ENCODE peak calls at places on chromosome 17, in nine cellular contexts. D, K, O, S, G, R, C, F and N are unnamed samples.
A peak's percentile ranks its signal among the peaks of the same experiment; 100 is the strongest.

GRCh38 chr17:42467889-42468288 is 9.2 kb downstream of the ATP6V0A1 start:
- DNase-seq in D (no peak), K (no peak), O (no peak), S (no peak), G (no peak), R (no peak), C (peak; percentile 24), F (no peak), N (no peak)

GRCh38 chr17:43356999-43357398 is 41.8 kb upstream of the ARL4D start:
- DNase-seq in D (no peak), K (peak; percentile 91), O (no peak), S (no peak), G (no peak), R (no peak), C (no peak), F (no peak), N (no peak)

GRCh38 chr17:80898706-80899105 is 92.9 kb upstream of the CHMP6 start:
- DNase-seq in D (no peak), K (no peak), O (no peak), S (no peak), G (no peak), R (no peak), C (no peak), F (no peak), N (no peak)

GRCh38 chr17:80292557-80292956 is 31.9 kb downstream of the RNF213 start:
- DNase-seq in D (no peak), K (no peak), O (peak; percentile 40), S (no peak), G (no peak), R (no peak), C (no peak), F (no peak), N (no peak)

GRCh38 chr17:14332331-14332730 is 31.4 kb downstream of the HS3ST3B1 start:
- DNase-seq in D (no peak), K (no peak), O (no peak), S (no peak), G (no peak), R (no peak), C (no peak), F (no peak), N (no peak)

GRCh38 chr17:19433727-19434340 is 22.8 kb downstream of the RNF112 start:
- DNase-seq in D (no peak), K (no peak), O (no peak), S (no peak), G (no peak), R (no peak), C (no peak), F (no peak), N (no peak)

GRCh38 chr17:73268582-73269328 is 7.1 kb upstream of the CPSF4L start:
- DNase-seq in D (no peak), K (no peak), O (no peak), S (no peak), G (peak; percentile 55), R (no peak), C (peak; percentile 86), F (no peak), N (no peak)

GRCh38 chr17:50117202-50118040 is 12.5 kb downstream of the SAMD14 start:
- DNase-seq in D (peak; percentile 44), K (peak; percentile 64), O (peak; percentile 68), S (peak; percentile 66), G (peak; percentile 83), R (peak; percentile 62), C (peak; percentile 67), F (peak; percentile 28), N (no peak)

GRCh38 chr17:49575524-49576120 is at the start of gene NXPH3:
- DNase-seq in D (peak; percentile 75), K (peak; percentile 53), O (peak; percentile 78), S (peak; percentile 81), G (peak; percentile 71), R (peak; percentile 43), C (peak; percentile 42), F (peak; percentile 54), N (peak; percentile 81)

GRCh38 chr17:1969712-1970111 is 55.4 kb downstream of the RTN4RL1 start:
- DNase-seq in D (no peak), K (no peak), O (no peak), S (no peak), G (no peak), R (no peak), C (no peak), F (no peak), N (no peak)

GRCh38 chr17:77437017-77437416 is 296.2 kb downstream of the SEC14L1 start:
- DNase-seq in D (peak; percentile 62), K (peak; percentile 86), O (no peak), S (peak; percentile 71), G (peak; percentile 51), R (peak; percentile 55), C (no peak), F (no peak), N (no peak)

GRCh38 chr17:62628845-62629555 is 1.5 kb downstream of the MRC2 start:
- DNase-seq in D (no peak), K (peak; percentile 57), O (no peak), S (peak; percentile 37), G (peak; percentile 62), R (no peak), C (no peak), F (no peak), N (no peak)
- H3K4me3 ChIP-seq in D (peak overlapping the region; percentile 88), K (peak overlapping the region; percentile 80), O (peak overlapping the region; percentile 68), S (peak overlapping the region; percentile 79), G (peak overlapping the region; percentile 83), R (peak overlapping the region; percentile 60), C (no peak overlapping the region), F (peak overlapping the region; percentile 56), N (peak overlapping the region; percentile 94)

GRCh38 chr17:52158450-52159042 is at the start of gene CA10:
- DNase-seq in D (no peak), K (no peak), O (no peak), S (no peak), G (no peak), R (no peak), C (no peak), F (no peak), N (no peak)

GRCh38 chr17:52159159-52159809 is 770 bp upstream of the CA10 start:
- DNase-seq in D (no peak), K (no peak), O (no peak), S (no peak), G (no peak), R (no peak), C (no peak), F (no peak), N (no peak)

GRCh38 chr17:52157161-52157560 is 1.4 kb downstream of the CA10 start:
- DNase-seq in D (no peak), K (no peak), O (no peak), S (no peak), G (no peak), R (no peak), C (no peak), F (no peak), N (no peak)

GRCh38 chr17:52156576-52156975 is 1.9 kb downstream of the CA10 start:
- DNase-seq in D (no peak), K (no peak), O (no peak), S (no peak), G (no peak), R (no peak), C (no peak), F (no peak), N (no peak)

DNA sequence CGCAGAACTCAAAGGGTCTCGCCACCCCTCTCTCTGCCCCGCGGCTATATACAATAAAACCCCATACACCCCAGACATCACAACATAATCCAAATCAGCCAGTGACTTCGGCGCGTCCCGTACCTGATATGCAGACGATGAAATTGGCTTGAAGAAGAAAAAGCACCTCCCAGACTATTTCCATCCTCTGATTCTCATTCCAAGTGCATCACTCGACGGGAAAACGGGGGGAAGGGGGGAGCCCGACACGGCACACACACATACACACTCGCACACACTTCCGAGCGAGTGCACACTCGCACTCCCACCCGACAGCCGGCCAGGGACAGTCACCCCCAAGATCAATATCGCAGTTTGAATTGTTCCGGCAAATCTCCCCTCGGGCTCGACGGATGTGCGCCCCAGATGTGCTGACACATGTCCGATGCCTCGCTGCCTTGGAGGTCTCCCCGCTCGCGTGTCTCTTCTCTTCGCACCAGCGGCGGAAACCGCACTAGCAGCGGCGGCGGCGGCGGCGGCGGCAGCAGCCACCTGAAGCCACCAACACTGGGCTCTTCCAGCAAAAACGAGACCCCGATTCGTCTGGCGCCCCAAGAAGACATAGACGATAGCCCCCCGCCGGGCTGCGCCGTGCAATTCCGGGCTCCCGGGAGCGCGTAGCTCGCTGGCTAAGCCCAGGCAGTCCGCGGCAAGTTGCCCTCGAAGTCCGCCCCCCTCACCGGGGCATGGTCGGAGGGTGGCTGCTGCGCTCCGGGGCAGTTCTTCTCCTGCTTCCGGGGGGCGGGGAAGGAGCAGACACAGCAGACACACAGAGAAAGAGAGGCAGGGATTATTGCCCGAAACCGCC is 688 bp downstream of the CA10 start:
- DNase-seq in D (no peak), K (no peak), O (no peak), S (no peak), G (no peak), R (no peak), C (no peak), F (no peak), N (no peak)
- H3K4me3 ChIP-seq in D (no peak overlapping the region), K (no peak overlapping the region), O (peak overlapping the region; percentile 3), S (no peak overlapping the region), G (no peak overlapping the region), R (no peak overlapping the region), C (no peak overlapping the region), F (peak overlapping the region; percentile 6), N (peak overlapping the region; percentile 35)

DNA sequence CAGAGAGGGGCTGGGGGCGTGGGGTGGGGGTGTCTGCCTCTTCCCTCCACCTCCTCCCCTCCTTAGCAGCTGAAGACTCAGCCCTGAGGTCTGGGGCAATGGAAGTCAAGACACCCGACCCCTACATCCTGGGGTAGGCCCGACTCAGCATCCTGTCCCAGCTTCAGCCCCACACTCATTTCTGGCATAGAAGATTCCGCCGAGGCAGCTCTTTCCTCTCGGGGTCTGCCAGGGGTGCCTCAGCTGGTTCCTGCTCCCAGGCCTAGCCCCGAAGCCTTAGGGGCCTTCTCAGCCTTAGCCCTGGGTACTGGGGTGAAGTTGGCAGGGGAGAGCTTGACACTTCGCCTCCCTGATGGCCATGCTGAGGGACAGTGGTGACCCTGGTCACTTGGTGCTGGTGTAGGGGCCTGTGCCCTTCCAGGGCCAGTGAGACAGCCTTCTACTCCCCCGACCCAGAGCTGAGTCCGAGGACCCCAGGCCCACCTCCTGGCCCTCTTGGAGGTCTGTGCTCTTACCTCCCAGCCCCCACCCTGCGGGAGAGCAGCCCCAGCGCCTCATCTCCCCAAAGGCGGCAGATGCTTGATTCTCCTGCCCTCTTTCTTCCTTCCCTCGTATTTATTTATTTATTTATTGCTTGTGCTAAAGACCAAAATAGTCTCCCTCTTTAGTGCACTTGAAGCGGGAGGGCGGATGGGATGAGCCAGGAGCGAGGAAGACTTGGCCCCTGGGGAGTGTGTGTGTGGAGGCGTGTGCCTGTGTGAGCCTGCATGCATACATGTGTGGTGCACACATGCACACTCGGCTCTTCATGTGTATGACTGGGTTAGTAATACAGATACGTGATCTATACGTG is 42.5 kb downstream of the KCNJ12 start:
- DNase-seq in D (no peak), K (no peak), O (no peak), S (no peak), G (no peak), R (no peak), C (no peak), F (no peak), N (peak; percentile 45)
- H3K4me3 ChIP-seq in D (no peak overlapping the region), K (no peak overlapping the region), O (no peak overlapping the region), S (no peak overlapping the region), G (no peak overlapping the region), R (peak overlapping the region; percentile 67), C (no peak overlapping the region), F (no peak overlapping the region), N (no peak overlapping the region)

DNA sequence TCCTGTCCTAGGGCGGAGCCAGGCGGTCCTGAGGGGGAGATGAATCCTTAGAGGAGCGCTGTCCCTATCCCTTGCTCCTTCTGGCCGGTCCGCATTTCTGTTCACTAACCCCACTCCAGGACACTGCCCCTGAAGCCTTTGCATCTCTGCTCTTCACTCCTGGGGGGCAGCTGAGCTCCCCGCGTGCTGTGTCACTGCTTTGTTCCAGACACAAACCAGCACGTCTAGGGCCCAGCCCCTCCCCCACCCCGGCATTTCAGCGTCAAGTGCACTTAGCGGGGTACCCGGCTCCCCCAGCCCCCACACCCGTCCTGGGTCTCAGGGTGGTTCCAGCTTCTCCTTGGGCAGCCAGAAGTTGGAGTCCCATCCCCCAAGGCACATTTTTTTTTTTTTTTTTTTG is 8.9 kb downstream of the CORO6 start:
- DNase-seq in D (no peak), K (no peak), O (no peak), S (no peak), G (no peak), R (no peak), C (no peak), F (no peak), N (no peak)
- H3K4me3 ChIP-seq in D (no peak overlapping the region), K (peak overlapping the region; percentile 10), O (peak overlapping the region; percentile 47), S (peak overlapping the region; percentile 53), G (no peak overlapping the region), R (peak overlapping the region; percentile 49), C (no peak overlapping the region), F (no peak overlapping the region), N (peak overlapping the region; percentile 66)